ENCODE peak calls at places on chromosomes 11 and 22, in nine cellular contexts. One of them, this sample, is unnamed.

GRCh38 chr22:35064664-35065063 is 1.3 kb upstream of the ISX start:
- DNase-seq in Right ventricle myocardium superior: no peak
- DNase-seq in stomach: no peak
- DNase-seq in stimulated activated CD8-positive, alpha-beta memory T cell treated with anti-CD3 and anti-CD28 coated beads, Interleukin-15, amount 100 ng/mL, for 4 hours: no peak
- DNase-seq in NCI-H1105 treated with DMSO at 0.1 percent for 48 hours: no peak
- DNase-seq in activated CD8-positive, alpha-beta memory T cell treated with anti-CD3 and anti-CD28 coated beads, Interleukin-2, amount 50 U/mL, for 48 hours: no peak
- DNase-seq in ACHN: peak
- DNase-seq in brain microvascular endothelial cell: no peak
- DNase-seq in HEK293T: no peak
- DNase-seq in this sample: no peak

GRCh38 chr11:68471360-68472340 is 11.1 kb downstream of the PPP6R3 start:
- DNase-seq in Right ventricle myocardium superior: no peak
- DNase-seq in stomach: no peak
- DNase-seq in stimulated activated CD8-positive, alpha-beta memory T cell treated with anti-CD3 and anti-CD28 coated beads, Interleukin-15, amount 100 ng/mL, for 4 hours: no peak
- DNase-seq in NCI-H1105 treated with DMSO at 0.1 percent for 48 hours: no peak
- DNase-seq in activated CD8-positive, alpha-beta memory T cell treated with anti-CD3 and anti-CD28 coated beads, Interleukin-2, amount 50 U/mL, for 48 hours: peak
- DNase-seq in ACHN: peak
- DNase-seq in brain microvascular endothelial cell: peak
- DNase-seq in HEK293T: no peak
- DNase-seq in this sample: no peak

GRCh38 chr22:32218470-32218869 is 13.6 kb upstream of the RFPL2 start:
- DNase-seq in Right ventricle myocardium superior: no peak
- DNase-seq in stomach: no peak
- DNase-seq in stimulated activated CD8-positive, alpha-beta memory T cell treated with anti-CD3 and anti-CD28 coated beads, Interleukin-15, amount 100 ng/mL, for 4 hours: no peak
- DNase-seq in NCI-H1105 treated with DMSO at 0.1 percent for 48 hours: no peak
- DNase-seq in activated CD8-positive, alpha-beta memory T cell treated with anti-CD3 and anti-CD28 coated beads, Interleukin-2, amount 50 U/mL, for 48 hours: no peak
- DNase-seq in ACHN: no peak
- DNase-seq in brain microvascular endothelial cell: no peak
- DNase-seq in HEK293T: no peak
- DNase-seq in this sample: no peak

GRCh38 chr11:22304337-22304961 is 33.7 kb upstream of the SLC17A6 start:
- DNase-seq in Right ventricle myocardium superior: no peak
- DNase-seq in stomach: no peak
- DNase-seq in stimulated activated CD8-positive, alpha-beta memory T cell treated with anti-CD3 and anti-CD28 coated beads, Interleukin-15, amount 100 ng/mL, for 4 hours: no peak
- DNase-seq in NCI-H1105 treated with DMSO at 0.1 percent for 48 hours: peak
- DNase-seq in activated CD8-positive, alpha-beta memory T cell treated with anti-CD3 and anti-CD28 coated beads, Interleukin-2, amount 50 U/mL, for 48 hours: no peak
- DNase-seq in ACHN: peak
- DNase-seq in brain microvascular endothelial cell: no peak
- DNase-seq in HEK293T: peak
- DNase-seq in this sample: no peak

GRCh38 chr22:37079158-37079557 is 27.6 kb downstream of the KCTD17 start:
- DNase-seq in Right ventricle myocardium superior: no peak
- DNase-seq in stomach: no peak
- DNase-seq in stimulated activated CD8-positive, alpha-beta memory T cell treated with anti-CD3 and anti-CD28 coated beads, Interleukin-15, amount 100 ng/mL, for 4 hours: no peak
- DNase-seq in NCI-H1105 treated with DMSO at 0.1 percent for 48 hours: no peak
- DNase-seq in activated CD8-positive, alpha-beta memory T cell treated with anti-CD3 and anti-CD28 coated beads, Interleukin-2, amount 50 U/mL, for 48 hours: no peak
- DNase-seq in ACHN: no peak
- DNase-seq in brain microvascular endothelial cell: no peak
- DNase-seq in HEK293T: no peak
- DNase-seq in this sample: no peak

GRCh38 chr11:61657566-61657965 is 22.6 kb upstream of the DAGLA start:
- DNase-seq in Right ventricle myocardium superior: no peak
- DNase-seq in stomach: no peak
- DNase-seq in stimulated activated CD8-positive, alpha-beta memory T cell treated with anti-CD3 and anti-CD28 coated beads, Interleukin-15, amount 100 ng/mL, for 4 hours: no peak
- DNase-seq in NCI-H1105 treated with DMSO at 0.1 percent for 48 hours: peak
- DNase-seq in activated CD8-positive, alpha-beta memory T cell treated with anti-CD3 and anti-CD28 coated beads, Interleukin-2, amount 50 U/mL, for 48 hours: no peak
- DNase-seq in ACHN: no peak
- DNase-seq in brain microvascular endothelial cell: no peak
- DNase-seq in HEK293T: no peak
- DNase-seq in this sample: no peak

GRCh38 chr11:73982595-73982989 is at the start of gene UCP2:
- DNase-seq in Right ventricle myocardium superior: peak
- DNase-seq in stomach: peak
- DNase-seq in stimulated activated CD8-positive, alpha-beta memory T cell treated with anti-CD3 and anti-CD28 coated beads, Interleukin-15, amount 100 ng/mL, for 4 hours: peak
- DNase-seq in NCI-H1105 treated with DMSO at 0.1 percent for 48 hours: peak
- DNase-seq in activated CD8-positive, alpha-beta memory T cell treated with anti-CD3 and anti-CD28 coated beads, Interleukin-2, amount 50 U/mL, for 48 hours: peak
- DNase-seq in ACHN: peak
- DNase-seq in brain microvascular endothelial cell: peak
- DNase-seq in HEK293T: peak
- DNase-seq in this sample: peak

GRCh38 chr11:46555269-46556054 is 38.4 kb downstream of the AMBRA1 start:
- DNase-seq in Right ventricle myocardium superior: no peak
- DNase-seq in stomach: no peak
- DNase-seq in stimulated activated CD8-positive, alpha-beta memory T cell treated with anti-CD3 and anti-CD28 coated beads, Interleukin-15, amount 100 ng/mL, for 4 hours: no peak
- DNase-seq in NCI-H1105 treated with DMSO at 0.1 percent for 48 hours: no peak
- DNase-seq in activated CD8-positive, alpha-beta memory T cell treated with anti-CD3 and anti-CD28 coated beads, Interleukin-2, amount 50 U/mL, for 48 hours: no peak
- DNase-seq in ACHN: no peak
- DNase-seq in brain microvascular endothelial cell: peak
- DNase-seq in HEK293T: no peak
- DNase-seq in this sample: no peak

GRCh38 chr11:89279176-89279575 is 101.5 kb downstream of the TYR start:
- DNase-seq in Right ventricle myocardium superior: no peak
- DNase-seq in stomach: no peak
- DNase-seq in stimulated activated CD8-positive, alpha-beta memory T cell treated with anti-CD3 and anti-CD28 coated beads, Interleukin-15, amount 100 ng/mL, for 4 hours: no peak
- DNase-seq in NCI-H1105 treated with DMSO at 0.1 percent for 48 hours: no peak
- DNase-seq in activated CD8-positive, alpha-beta memory T cell treated with anti-CD3 and anti-CD28 coated beads, Interleukin-2, amount 50 U/mL, for 48 hours: no peak
- DNase-seq in ACHN: no peak
- DNase-seq in brain microvascular endothelial cell: no peak
- DNase-seq in HEK293T: no peak
- DNase-seq in this sample: no peak

GRCh38 chr11:35144103-35144741 is 5.3 kb downstream of the CD44 start:
- DNase-seq in Right ventricle myocardium superior: no peak
- DNase-seq in stomach: peak
- DNase-seq in stimulated activated CD8-positive, alpha-beta memory T cell treated with anti-CD3 and anti-CD28 coated beads, Interleukin-15, amount 100 ng/mL, for 4 hours: no peak
- DNase-seq in NCI-H1105 treated with DMSO at 0.1 percent for 48 hours: no peak
- DNase-seq in activated CD8-positive, alpha-beta memory T cell treated with anti-CD3 and anti-CD28 coated beads, Interleukin-2, amount 50 U/mL, for 48 hours: peak
- DNase-seq in ACHN: peak
- DNase-seq in brain microvascular endothelial cell: peak
- DNase-seq in HEK293T: no peak
- DNase-seq in this sample: no peak

GRCh38 chr11:124493256-124493655 is 47.8 kb upstream of the OR8B8 start:
- DNase-seq in Right ventricle myocardium superior: no peak
- DNase-seq in stomach: no peak
- DNase-seq in stimulated activated CD8-positive, alpha-beta memory T cell treated with anti-CD3 and anti-CD28 coated beads, Interleukin-15, amount 100 ng/mL, for 4 hours: no peak
- DNase-seq in NCI-H1105 treated with DMSO at 0.1 percent for 48 hours: no peak
- DNase-seq in activated CD8-positive, alpha-beta memory T cell treated with anti-CD3 and anti-CD28 coated beads, Interleukin-2, amount 50 U/mL, for 48 hours: no peak
- DNase-seq in ACHN: no peak
- DNase-seq in brain microvascular endothelial cell: no peak
- DNase-seq in HEK293T: no peak
- DNase-seq in this sample: no peak

GRCh38 chr22:48803993-48804810 is 1023.5 kb downstream of the BRD1 start:
- DNase-seq in Right ventricle myocardium superior: no peak
- DNase-seq in stomach: no peak
- DNase-seq in stimulated activated CD8-positive, alpha-beta memory T cell treated with anti-CD3 and anti-CD28 coated beads, Interleukin-15, amount 100 ng/mL, for 4 hours: no peak
- DNase-seq in NCI-H1105 treated with DMSO at 0.1 percent for 48 hours: no peak
- DNase-seq in activated CD8-positive, alpha-beta memory T cell treated with anti-CD3 and anti-CD28 coated beads, Interleukin-2, amount 50 U/mL, for 48 hours: no peak
- DNase-seq in ACHN: no peak
- DNase-seq in brain microvascular endothelial cell: no peak
- DNase-seq in HEK293T: no peak
- DNase-seq in this sample: no peak

GRCh38 chr22:43110927-43111623 is 525 bp downstream of the BIK start:
- DNase-seq in Right ventricle myocardium superior: peak
- DNase-seq in stomach: peak
- DNase-seq in stimulated activated CD8-positive, alpha-beta memory T cell treated with anti-CD3 and anti-CD28 coated beads, Interleukin-15, amount 100 ng/mL, for 4 hours: peak
- DNase-seq in NCI-H1105 treated with DMSO at 0.1 percent for 48 hours: no peak
- DNase-seq in activated CD8-positive, alpha-beta memory T cell treated with anti-CD3 and anti-CD28 coated beads, Interleukin-2, amount 50 U/mL, for 48 hours: peak
- DNase-seq in ACHN: no peak
- DNase-seq in brain microvascular endothelial cell: no peak
- DNase-seq in HEK293T: no peak
- DNase-seq in this sample: peak

GRCh38 chr11:110778351-110778750 is 66.1 kb upstream of the ARHGAP20 start:
- DNase-seq in Right ventricle myocardium superior: no peak
- DNase-seq in stomach: no peak
- DNase-seq in stimulated activated CD8-positive, alpha-beta memory T cell treated with anti-CD3 and anti-CD28 coated beads, Interleukin-15, amount 100 ng/mL, for 4 hours: no peak
- DNase-seq in NCI-H1105 treated with DMSO at 0.1 percent for 48 hours: no peak
- DNase-seq in activated CD8-positive, alpha-beta memory T cell treated with anti-CD3 and anti-CD28 coated beads, Interleukin-2, amount 50 U/mL, for 48 hours: no peak
- DNase-seq in ACHN: no peak
- DNase-seq in brain microvascular endothelial cell: no peak
- DNase-seq in HEK293T: no peak
- DNase-seq in this sample: no peak

GRCh38 chr11:57746920-57747319 is 4.7 kb downstream of the BTBD18 start:
- DNase-seq in Right ventricle myocardium superior: no peak
- DNase-seq in stomach: no peak
- DNase-seq in stimulated activated CD8-positive, alpha-beta memory T cell treated with anti-CD3 and anti-CD28 coated beads, Interleukin-15, amount 100 ng/mL, for 4 hours: no peak
- DNase-seq in NCI-H1105 treated with DMSO at 0.1 percent for 48 hours: no peak
- DNase-seq in activated CD8-positive, alpha-beta memory T cell treated with anti-CD3 and anti-CD28 coated beads, Interleukin-2, amount 50 U/mL, for 48 hours: no peak
- DNase-seq in ACHN: no peak
- DNase-seq in brain microvascular endothelial cell: no peak
- DNase-seq in HEK293T: no peak
- DNase-seq in this sample: no peak

GRCh38 chr11:123452799-123453198 is 22.7 kb downstream of the GRAMD1B start:
- DNase-seq in Right ventricle myocardium superior: no peak
- DNase-seq in stomach: no peak
- DNase-seq in stimulated activated CD8-positive, alpha-beta memory T cell treated with anti-CD3 and anti-CD28 coated beads, Interleukin-15, amount 100 ng/mL, for 4 hours: no peak
- DNase-seq in NCI-H1105 treated with DMSO at 0.1 percent for 48 hours: no peak
- DNase-seq in activated CD8-positive, alpha-beta memory T cell treated with anti-CD3 and anti-CD28 coated beads, Interleukin-2, amount 50 U/mL, for 48 hours: no peak
- DNase-seq in ACHN: no peak
- DNase-seq in brain microvascular endothelial cell: no peak
- DNase-seq in HEK293T: no peak
- DNase-seq in this sample: no peak

GRCh38 chr22:38655532-38656255 is 498 bp downstream of the FAM227A start:
- DNase-seq in Right ventricle myocardium superior: peak
- DNase-seq in stomach: no peak
- DNase-seq in stimulated activated CD8-positive, alpha-beta memory T cell treated with anti-CD3 and anti-CD28 coated beads, Interleukin-15, amount 100 ng/mL, for 4 hours: no peak
- DNase-seq in NCI-H1105 treated with DMSO at 0.1 percent for 48 hours: peak
- DNase-seq in activated CD8-positive, alpha-beta memory T cell treated with anti-CD3 and anti-CD28 coated beads, Interleukin-2, amount 50 U/mL, for 48 hours: no peak
- DNase-seq in ACHN: peak
- DNase-seq in brain microvascular endothelial cell: peak
- DNase-seq in HEK293T: peak
- DNase-seq in this sample: no peak

GRCh38 chr22:42646569-42647525 is 2.3 kb downstream of the CYB5R3 start:
- DNase-seq in Right ventricle myocardium superior: peak
- DNase-seq in stomach: peak
- DNase-seq in stimulated activated CD8-positive, alpha-beta memory T cell treated with anti-CD3 and anti-CD28 coated beads, Interleukin-15, amount 100 ng/mL, for 4 hours: no peak
- DNase-seq in NCI-H1105 treated with DMSO at 0.1 percent for 48 hours: peak
- DNase-seq in activated CD8-positive, alpha-beta memory T cell treated with anti-CD3 and anti-CD28 coated beads, Interleukin-2, amount 50 U/mL, for 48 hours: no peak
- DNase-seq in ACHN: no peak
- DNase-seq in brain microvascular endothelial cell: no peak
- DNase-seq in HEK293T: no peak
- DNase-seq in this sample: peak

GRCh38 chr11:58691675-58692074 is 40.1 kb downstream of the GLYAT start:
- DNase-seq in Right ventricle myocardium superior: no peak
- DNase-seq in stomach: no peak
- DNase-seq in stimulated activated CD8-positive, alpha-beta memory T cell treated with anti-CD3 and anti-CD28 coated beads, Interleukin-15, amount 100 ng/mL, for 4 hours: no peak
- DNase-seq in NCI-H1105 treated with DMSO at 0.1 percent for 48 hours: no peak
- DNase-seq in activated CD8-positive, alpha-beta memory T cell treated with anti-CD3 and anti-CD28 coated beads, Interleukin-2, amount 50 U/mL, for 48 hours: no peak
- DNase-seq in ACHN: no peak
- DNase-seq in brain microvascular endothelial cell: no peak
- DNase-seq in HEK293T: no peak
- DNase-seq in this sample: no peak

GRCh38 chr11:11313426-11313825 is 39.6 kb downstream of the CSNK2A3 start:
- DNase-seq in Right ventricle myocardium superior: no peak
- DNase-seq in stomach: no peak
- DNase-seq in stimulated activated CD8-positive, alpha-beta memory T cell treated with anti-CD3 and anti-CD28 coated beads, Interleukin-15, amount 100 ng/mL, for 4 hours: no peak
- DNase-seq in NCI-H1105 treated with DMSO at 0.1 percent for 48 hours: no peak
- DNase-seq in activated CD8-positive, alpha-beta memory T cell treated with anti-CD3 and anti-CD28 coated beads, Interleukin-2, amount 50 U/mL, for 48 hours: no peak
- DNase-seq in ACHN: peak
- DNase-seq in brain microvascular endothelial cell: peak
- DNase-seq in HEK293T: no peak
- DNase-seq in this sample: no peak

GRCh38 chr11:22742149-22742548 is 75.7 kb downstream of the GAS2 start:
- DNase-seq in Right ventricle myocardium superior: no peak
- DNase-seq in stomach: no peak
- DNase-seq in stimulated activated CD8-positive, alpha-beta memory T cell treated with anti-CD3 and anti-CD28 coated beads, Interleukin-15, amount 100 ng/mL, for 4 hours: no peak
- DNase-seq in NCI-H1105 treated with DMSO at 0.1 percent for 48 hours: no peak
- DNase-seq in activated CD8-positive, alpha-beta memory T cell treated with anti-CD3 and anti-CD28 coated beads, Interleukin-2, amount 50 U/mL, for 48 hours: no peak
- DNase-seq in ACHN: no peak
- DNase-seq in brain microvascular endothelial cell: no peak
- DNase-seq in HEK293T: no peak
- DNase-seq in this sample: no peak

GRCh38 chr22:45948081-45948648 is 28.8 kb downstream of the WNT7B start:
- DNase-seq in Right ventricle myocardium superior: no peak
- DNase-seq in stomach: no peak
- DNase-seq in stimulated activated CD8-positive, alpha-beta memory T cell treated with anti-CD3 and anti-CD28 coated beads, Interleukin-15, amount 100 ng/mL, for 4 hours: no peak
- DNase-seq in NCI-H1105 treated with DMSO at 0.1 percent for 48 hours: peak
- DNase-seq in activated CD8-positive, alpha-beta memory T cell treated with anti-CD3 and anti-CD28 coated beads, Interleukin-2, amount 50 U/mL, for 48 hours: no peak
- DNase-seq in ACHN: no peak
- DNase-seq in brain microvascular endothelial cell: no peak
- DNase-seq in HEK293T: no peak
- DNase-seq in this sample: no peak

GRCh38 chr11:2651826-2652237 is 48.0 kb downstream of the KCNQ1OT1 start:
- DNase-seq in Right ventricle myocardium superior: no peak
- DNase-seq in stomach: no peak
- DNase-seq in stimulated activated CD8-positive, alpha-beta memory T cell treated with anti-CD3 and anti-CD28 coated beads, Interleukin-15, amount 100 ng/mL, for 4 hours: no peak
- DNase-seq in NCI-H1105 treated with DMSO at 0.1 percent for 48 hours: no peak
- DNase-seq in activated CD8-positive, alpha-beta memory T cell treated with anti-CD3 and anti-CD28 coated beads, Interleukin-2, amount 50 U/mL, for 48 hours: no peak
- DNase-seq in ACHN: no peak
- DNase-seq in brain microvascular endothelial cell: no peak
- DNase-seq in HEK293T: peak
- DNase-seq in this sample: no peak

GRCh38 chr11:34148504-34149165 is 43.2 kb downstream of the NAT10 start:
- DNase-seq in Right ventricle myocardium superior: no peak
- DNase-seq in stomach: no peak
- DNase-seq in stimulated activated CD8-positive, alpha-beta memory T cell treated with anti-CD3 and anti-CD28 coated beads, Interleukin-15, amount 100 ng/mL, for 4 hours: no peak
- DNase-seq in NCI-H1105 treated with DMSO at 0.1 percent for 48 hours: no peak
- DNase-seq in activated CD8-positive, alpha-beta memory T cell treated with anti-CD3 and anti-CD28 coated beads, Interleukin-2, amount 50 U/mL, for 48 hours: no peak
- DNase-seq in ACHN: no peak
- DNase-seq in brain microvascular endothelial cell: no peak
- DNase-seq in HEK293T: no peak
- DNase-seq in this sample: no peak

GRCh38 chr11:36354221-36355003 is 58.3 kb downstream of the PRR5L start:
- DNase-seq in Right ventricle myocardium superior: no peak
- DNase-seq in stomach: no peak
- DNase-seq in stimulated activated CD8-positive, alpha-beta memory T cell treated with anti-CD3 and anti-CD28 coated beads, Interleukin-15, amount 100 ng/mL, for 4 hours: no peak
- DNase-seq in NCI-H1105 treated with DMSO at 0.1 percent for 48 hours: no peak
- DNase-seq in activated CD8-positive, alpha-beta memory T cell treated with anti-CD3 and anti-CD28 coated beads, Interleukin-2, amount 50 U/mL, for 48 hours: no peak
- DNase-seq in ACHN: no peak
- DNase-seq in brain microvascular endothelial cell: no peak
- DNase-seq in HEK293T: no peak
- DNase-seq in this sample: no peak

GRCh38 chr11:96472085-96472484 is 82.3 kb downstream of the JRKL start:
- DNase-seq in Right ventricle myocardium superior: no peak
- DNase-seq in stomach: no peak
- DNase-seq in stimulated activated CD8-positive, alpha-beta memory T cell treated with anti-CD3 and anti-CD28 coated beads, Interleukin-15, amount 100 ng/mL, for 4 hours: no peak
- DNase-seq in NCI-H1105 treated with DMSO at 0.1 percent for 48 hours: no peak
- DNase-seq in activated CD8-positive, alpha-beta memory T cell treated with anti-CD3 and anti-CD28 coated beads, Interleukin-2, amount 50 U/mL, for 48 hours: no peak
- DNase-seq in ACHN: no peak
- DNase-seq in brain microvascular endothelial cell: no peak
- DNase-seq in HEK293T: no peak
- DNase-seq in this sample: no peak

GRCh38 chr11:73623651-73624050 is 22.7 kb upstream of the PLEKHB1 start:
- DNase-seq in Right ventricle myocardium superior: no peak
- DNase-seq in stomach: no peak
- DNase-seq in stimulated activated CD8-positive, alpha-beta memory T cell treated with anti-CD3 and anti-CD28 coated beads, Interleukin-15, amount 100 ng/mL, for 4 hours: no peak
- DNase-seq in NCI-H1105 treated with DMSO at 0.1 percent for 48 hours: no peak
- DNase-seq in activated CD8-positive, alpha-beta memory T cell treated with anti-CD3 and anti-CD28 coated beads, Interleukin-2, amount 50 U/mL, for 48 hours: no peak
- DNase-seq in ACHN: no peak
- DNase-seq in brain microvascular endothelial cell: no peak
- DNase-seq in HEK293T: no peak
- DNase-seq in this sample: no peak

GRCh38 chr11:4862447-4863236 is 13.6 kb upstream of the OR51S1 start:
- DNase-seq in Right ventricle myocardium superior: no peak
- DNase-seq in stomach: no peak
- DNase-seq in stimulated activated CD8-positive, alpha-beta memory T cell treated with anti-CD3 and anti-CD28 coated beads, Interleukin-15, amount 100 ng/mL, for 4 hours: no peak
- DNase-seq in NCI-H1105 treated with DMSO at 0.1 percent for 48 hours: no peak
- DNase-seq in activated CD8-positive, alpha-beta memory T cell treated with anti-CD3 and anti-CD28 coated beads, Interleukin-2, amount 50 U/mL, for 48 hours: no peak
- DNase-seq in ACHN: no peak
- DNase-seq in brain microvascular endothelial cell: no peak
- DNase-seq in HEK293T: no peak
- DNase-seq in this sample: no peak

GRCh38 chr11:117232911-117233409 is 489 bp downstream of the RNF214 start:
- DNase-seq in Right ventricle myocardium superior: no peak
- DNase-seq in stomach: no peak
- DNase-seq in stimulated activated CD8-positive, alpha-beta memory T cell treated with anti-CD3 and anti-CD28 coated beads, Interleukin-15, amount 100 ng/mL, for 4 hours: no peak
- DNase-seq in NCI-H1105 treated with DMSO at 0.1 percent for 48 hours: no peak
- DNase-seq in activated CD8-positive, alpha-beta memory T cell treated with anti-CD3 and anti-CD28 coated beads, Interleukin-2, amount 50 U/mL, for 48 hours: peak
- DNase-seq in ACHN: no peak
- DNase-seq in brain microvascular endothelial cell: no peak
- DNase-seq in HEK293T: peak
- DNase-seq in this sample: peak

GRCh38 chr11:74581954-74582547 is 10.3 kb upstream of the POLD3 start:
- DNase-seq in Right ventricle myocardium superior: no peak
- DNase-seq in stomach: no peak
- DNase-seq in stimulated activated CD8-positive, alpha-beta memory T cell treated with anti-CD3 and anti-CD28 coated beads, Interleukin-15, amount 100 ng/mL, for 4 hours: no peak
- DNase-seq in NCI-H1105 treated with DMSO at 0.1 percent for 48 hours: no peak
- DNase-seq in activated CD8-positive, alpha-beta memory T cell treated with anti-CD3 and anti-CD28 coated beads, Interleukin-2, amount 50 U/mL, for 48 hours: no peak
- DNase-seq in ACHN: no peak
- DNase-seq in brain microvascular endothelial cell: no peak
- DNase-seq in HEK293T: no peak
- DNase-seq in this sample: peak

GRCh38 chr11:27717801-27718229 is 17.6 kb upstream of the BDNF start:
- DNase-seq in Right ventricle myocardium superior: no peak
- DNase-seq in stomach: no peak
- DNase-seq in stimulated activated CD8-positive, alpha-beta memory T cell treated with anti-CD3 and anti-CD28 coated beads, Interleukin-15, amount 100 ng/mL, for 4 hours: no peak
- DNase-seq in NCI-H1105 treated with DMSO at 0.1 percent for 48 hours: peak
- DNase-seq in activated CD8-positive, alpha-beta memory T cell treated with anti-CD3 and anti-CD28 coated beads, Interleukin-2, amount 50 U/mL, for 48 hours: no peak
- DNase-seq in ACHN: no peak
- DNase-seq in brain microvascular endothelial cell: no peak
- DNase-seq in HEK293T: no peak
- DNase-seq in this sample: no peak

This sample was measured in pancreas.